ENCODE peak calls at places on chromosomes 7 and 10, in five cellular contexts. O is body of pancreas, K is lower lobe of right lung, R is esophagus squamous epithelium, M is breast epithelium. A is an unnamed sample. For H3K4me1, the result is how much of the 10 kb centered on the place peaks cover.

GRCh38 chr10:83469719-83470336 is 669.5 kb upstream of the GHITM start:
- DNase-seq in O (no peak), K (no peak), R (no peak), M (no peak), A (no peak)

GRCh38 chr10:45373783-45374450 is at the start of gene ALOX5:
- DNase-seq in O (peak), K (peak), R (no peak), M (peak), A (no peak)

GRCh38 chr7:112272921-112273561 is 66.5 kb downstream of the ZNF277 start:
- DNase-seq in O (no peak), K (peak), R (no peak), M (no peak), A (no peak)

GRCh38 chr10:97000487-97001182 is 168.5 kb downstream of the LCOR start:
- DNase-seq in O (no peak), K (no peak), R (no peak), M (no peak), A (peak)

GRCh38 chr10:371515-371914 is 236.3 kb downstream of the ZMYND11 start:
- DNase-seq in O (no peak), K (no peak), R (no peak), M (no peak), A (no peak)

GRCh38 chr10:108791794-108792474 is 1131.4 kb downstream of the XPNPEP1 start:
- DNase-seq in O (no peak), K (no peak), R (no peak), M (no peak), A (no peak)

GRCh38 chr7:64904008-64904407 is 935 bp downstream of the ZNF273 start:
- DNase-seq in O (no peak), K (no peak), R (no peak), M (no peak), A (no peak)

GRCh38 chr10:75396861-75397570 is 4.5 kb downstream of the ZNF503 start:
- DNase-seq in O (peak), K (peak), R (no peak), M (no peak), A (no peak)

GRCh38 chr10:71371750-71372166 is 25.0 kb upstream of the CDH23 start:
- DNase-seq in O (no peak), K (no peak), R (no peak), M (no peak), A (no peak)

GRCh38 chr7:53383131-53383530 is 347.7 kb downstream of the POM121L12 start:
- DNase-seq in O (no peak), K (no peak), R (no peak), M (no peak), A (no peak)

GRCh38 chr7:78203042-78203720 is 404.6 kb downstream of the PHTF2 start:
- DNase-seq in O (no peak), K (no peak), R (no peak), M (no peak), A (no peak)

GRCh38 chr7:19016140-19016539 is 101.3 kb downstream of the TWIST1 start:
- DNase-seq in O (no peak), K (no peak), R (no peak), M (no peak), A (no peak)

GRCh38 chr10:95277614-95278013 is 13.2 kb downstream of the PDLIM1 start:
- DNase-seq in O (no peak), K (no peak), R (no peak), M (no peak), A (peak)

GRCh38 chr7:154438571-154438970 is 386.4 kb downstream of the DPP6 start:
- DNase-seq in O (no peak), K (no peak), R (no peak), M (no peak), A (no peak)

GRCh38 chr7:85749715-85750453 is 563.0 kb upstream of the SEMA3D start:
- DNase-seq in O (no peak), K (no peak), R (no peak), M (no peak), A (no peak)
- TF ChIP-seq CTCF in O (no peak), K (no peak), R (no peak), M (no peak), A (no peak)

DNA sequence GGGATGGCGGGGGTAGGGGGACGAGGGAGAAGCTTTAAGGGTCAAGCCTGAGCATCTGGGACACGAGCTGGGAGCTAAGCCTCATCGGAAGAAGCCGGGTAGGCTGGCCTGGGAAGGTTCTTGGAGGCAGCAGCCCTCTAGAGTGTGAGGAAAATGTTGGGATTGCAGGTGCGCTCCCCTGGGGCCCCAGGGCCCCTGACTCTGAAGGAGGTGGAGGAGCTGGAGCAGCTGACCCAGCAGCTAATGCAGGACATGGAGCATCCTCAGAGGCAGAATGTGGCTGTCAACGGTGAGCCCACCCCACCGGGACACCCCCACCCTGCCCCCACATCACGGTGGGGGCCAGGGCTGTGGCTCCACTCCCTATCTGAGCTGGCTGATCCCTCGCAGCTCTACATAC is 6.9 kb downstream of the ZYX start:
- DNase-seq in O (no peak), K (no peak), R (no peak), M (no peak), A (no peak)
- H3K4me1 ChIP-seq in O (under half), K (half or more), R (half or more), M (under half), A (half or more)

GRCh38 chr10:132540456-132540855 is 2.9 kb downstream of the INPP5A start:
- DNase-seq in O (peak), K (peak), R (no peak), M (no peak), A (no peak)

GRCh38 chr10:132541129-132541528 is 3.5 kb downstream of the INPP5A start:
- DNase-seq in O (peak), K (no peak), R (no peak), M (no peak), A (no peak)

GRCh38 chr10:132538790-132539421 is 1.3 kb downstream of the INPP5A start:
- DNase-seq in O (peak), K (peak), R (no peak), M (no peak), A (no peak)

GRCh38 chr10:132539431-132539839 is 1.8 kb downstream of the INPP5A start:
- DNase-seq in O (peak), K (peak), R (no peak), M (peak), A (no peak)

DNA sequence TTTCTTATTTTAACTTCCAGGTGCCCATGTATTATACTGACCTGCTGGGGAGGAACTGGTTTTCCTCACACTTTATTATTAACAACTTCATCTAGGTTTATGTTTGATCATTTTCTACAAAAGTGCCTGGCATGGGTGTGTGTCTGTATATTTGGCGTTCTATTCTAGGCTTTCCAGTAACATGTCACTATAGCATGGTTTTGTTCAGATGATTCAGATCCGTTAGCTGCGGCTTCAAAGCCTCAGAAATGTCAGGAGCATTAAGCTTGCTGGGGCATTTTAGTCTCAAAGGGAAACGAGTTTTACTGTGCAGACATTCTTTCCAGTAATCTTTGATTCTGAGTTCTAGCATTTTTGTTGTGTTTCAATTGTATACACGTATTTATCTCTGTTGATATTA is 2.3 kb downstream of the INPP5A start:
- DNase-seq in O (no peak), K (no peak), R (no peak), M (no peak), A (no peak)
- H3K4me3 ChIP-seq in O (no peak), K (peak), R (peak), M (no peak), A (peak)

GRCh38 chr10:122953827-122954730 is at the start of gene C10orf88:
- DNase-seq in O (peak), K (peak), R (peak), M (peak), A (no peak)
- TF ChIP-seq CTCF in O (no peak), K (no peak), R (no peak), M (no peak), A (no peak)

GRCh38 chr10:93098816-93099215 is 25.1 kb downstream of the CYP26A1 start:
- DNase-seq in O (no peak), K (no peak), R (no peak), M (no peak), A (peak)

GRCh38 chr10:93106631-93107072 is 33.0 kb downstream of the CYP26A1 start:
- DNase-seq in O (no peak), K (no peak), R (no peak), M (no peak), A (peak)

DNA sequence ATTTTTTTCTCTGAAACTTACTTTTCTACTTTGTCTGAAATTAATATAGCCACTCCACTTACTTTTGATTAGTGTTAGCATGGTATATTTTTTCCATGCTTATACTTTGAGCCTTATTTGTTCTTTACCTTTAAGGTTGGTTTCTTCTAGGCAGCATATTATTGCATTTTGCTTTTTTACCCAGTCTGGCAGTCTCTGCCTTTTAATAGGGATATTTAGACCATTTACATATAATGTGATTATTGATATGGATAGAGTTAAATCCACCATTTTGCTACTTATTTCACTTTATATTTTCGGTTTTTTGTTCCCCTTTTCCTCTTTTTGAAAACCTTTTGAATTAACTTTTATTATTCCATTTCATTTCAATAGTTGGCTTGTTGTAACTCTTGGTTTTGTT is 30.3 kb downstream of the CYP26A1 start:
- DNase-seq in O (no peak), K (no peak), R (no peak), M (no peak), A (no peak)
- H3K4me1 ChIP-seq in O (under half), K (under half), R (under half), M (under half), A (under half)

GRCh38 chr10:24333736-24334135 is 124.8 kb downstream of the KIAA1217 start:
- DNase-seq in O (no peak), K (no peak), R (no peak), M (no peak), A (no peak)
- H3K4me3 ChIP-seq in O (no peak), K (no peak), R (no peak), M (no peak), A (no peak)

DNA sequence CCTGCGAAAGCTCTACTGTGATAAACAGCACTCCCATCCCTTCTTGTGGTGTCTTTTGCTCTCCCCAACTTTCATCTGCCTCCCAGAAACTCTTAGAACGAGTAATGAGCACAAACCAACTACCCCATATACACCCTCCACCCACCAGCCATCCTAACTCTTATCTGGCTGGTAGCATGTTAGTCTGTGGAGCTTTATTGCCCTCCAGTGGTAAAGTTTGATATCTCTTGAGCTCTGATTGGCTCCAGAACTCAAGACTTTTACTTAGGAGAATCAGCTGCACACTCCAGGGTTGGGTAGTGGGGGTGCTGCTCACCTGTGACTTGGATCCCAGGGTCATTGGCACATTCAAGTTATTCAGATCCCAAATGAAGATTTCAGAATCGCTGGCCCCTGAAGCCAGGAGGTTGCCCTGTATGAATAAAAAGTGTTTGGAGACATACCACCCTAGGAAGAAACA is 10.9 kb downstream of the SEC31B start:
- DNase-seq in O (no peak), K (no peak), R (no peak), M (no peak), A (no peak)
- TF ChIP-seq CTCF in O (peak), K (peak), R (peak), M (no peak), A (no peak)

DNA sequence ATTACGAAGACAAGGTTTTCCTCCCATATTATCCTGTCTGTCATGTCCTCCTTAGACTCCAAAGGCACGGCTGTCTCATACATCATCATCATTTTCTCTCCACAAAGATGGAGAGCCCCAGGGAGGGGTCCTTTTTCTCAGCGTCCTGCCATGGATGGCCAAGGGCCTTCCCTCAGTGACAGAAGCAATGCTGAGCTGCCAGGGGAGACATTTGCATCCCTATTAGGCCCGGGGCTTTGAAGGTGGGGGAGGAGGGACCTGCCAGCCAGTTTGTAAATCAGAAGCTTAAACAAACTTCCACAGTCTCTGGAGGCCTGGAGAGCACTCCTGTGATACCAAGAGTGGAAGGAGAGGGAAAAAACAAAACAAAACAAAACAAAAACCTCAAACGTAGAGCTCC is 112.4 kb upstream of the ADO start:
- DNase-seq in O (no peak), K (no peak), R (no peak), M (no peak), A (no peak)
- H3K4me1 ChIP-seq in O (under half), K (under half), R (under half), M (under half), A (under half)

DNA sequence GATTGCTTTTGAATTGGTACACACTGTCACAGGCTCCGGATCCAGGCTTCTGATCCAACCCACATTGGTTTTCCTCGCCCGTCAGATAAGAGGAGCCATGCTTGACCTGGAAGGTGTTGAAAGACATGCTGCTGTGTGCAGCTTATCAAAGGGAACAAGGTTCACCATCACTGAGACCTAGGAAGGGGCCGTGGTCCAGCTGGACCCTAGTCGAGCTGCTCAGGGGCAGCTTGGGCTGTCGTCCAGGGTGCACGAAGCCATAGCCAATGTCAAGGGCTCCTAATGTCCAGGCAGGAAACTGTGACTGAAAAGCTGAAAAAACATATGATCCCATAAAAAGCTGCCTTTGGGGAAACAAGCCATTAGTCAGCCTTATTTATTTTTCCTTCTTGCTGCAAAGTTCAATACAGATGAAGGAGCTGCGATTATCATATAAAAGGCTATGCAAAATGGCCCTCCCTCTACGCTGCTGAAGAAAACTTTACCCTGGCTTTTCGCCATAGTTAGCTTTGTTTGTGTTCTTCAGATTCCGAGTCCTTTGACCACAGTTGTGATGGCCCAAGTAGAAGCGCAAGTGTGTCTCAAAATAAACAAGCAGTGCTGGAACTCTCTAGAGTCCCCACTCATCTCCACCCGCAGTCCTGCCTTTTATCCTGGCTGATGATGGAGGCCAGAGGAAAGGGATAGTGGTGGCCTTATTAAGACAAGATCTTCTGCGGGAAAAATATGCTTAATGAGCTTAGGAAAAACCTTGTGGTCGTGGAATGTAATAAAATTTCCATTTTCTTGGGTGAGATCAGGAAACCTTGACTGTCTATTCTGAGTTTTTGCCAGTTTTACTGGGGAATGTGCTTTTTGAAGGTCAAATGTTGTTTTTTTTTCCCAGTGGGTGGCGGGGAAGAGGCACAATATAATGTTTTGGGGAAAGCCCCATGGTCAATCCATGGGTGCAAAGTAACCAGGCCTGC is 118.1 kb downstream of the CREB5 start:
- DNase-seq in O (peak), K (peak), R (no peak), M (no peak), A (no peak)
- H3K4me3 ChIP-seq in O (no peak), K (no peak), R (no peak), M (no peak), A (no peak)

GRCh38 chr10:11798862-11799735 is 24.1 kb upstream of the PROSER2 start:
- DNase-seq in O (no peak), K (no peak), R (no peak), M (no peak), A (no peak)
- TF ChIP-seq CTCF in O (no peak), K (no peak), R (no peak), M (no peak), A (no peak)

A was measured in vagina.